ENCODE peak calls at places on chromosomes 16 and 17, in ten cellular contexts. W is stimulated activated CD8-positive, alpha-beta memory T cell treated with anti-CD3 and anti-CD28 coated beads, Interleukin-7, amount 100 ng/mL, for 1 hour; T is HEK293T; X is RPMI8226; R is hippocampal formation; N is NCI-H1105 treated with DMSO at 0.1 percent for 48 hours; O is GOT3; L is GM04504; F is mammary epithelial cell; Q is SW 1271. Y is an unnamed sample.
A peak's percentile ranks its signal among the peaks of the same experiment; 100 is the strongest.

GRCh38 chr16:75252946-75253911 is 1.8 kb upstream of the BCAR1 start:
- DNase-seq in L (no peak), F (no peak), O (no peak), N (no peak), R (no peak), W (no peak), T (no peak), X (no peak), Q (peak; percentile 40), Y (no peak)

GRCh38 chr16:50751528-50751927 is 9.6 kb downstream of the CYLD start:
- DNase-seq in X (no peak), N (no peak), R (no peak), W (no peak), T (no peak), F (no peak), O (no peak), L (no peak), Q (no peak), Y (no peak)

GRCh38 chr17:65218261-65218660 is 81.1 kb downstream of the RGS9 start:
- DNase-seq in W (no peak), L (no peak), N (no peak), T (no peak), F (no peak), R (no peak), O (no peak), Q (no peak), X (no peak), Y (no peak)

GRCh38 chr16:88999457-89000206 is 22.6 kb upstream of the CBFA2T3 start:
- DNase-seq in Q (no peak), T (no peak), L (no peak), X (no peak), F (peak; percentile 25), N (no peak), R (no peak), O (no peak), W (no peak), Y (no peak)

GRCh38 chr16:2450535-2450934 is 9.4 kb upstream of the TEDC2 start:
- DNase-seq in X (no peak), N (no peak), O (no peak), L (no peak), Q (no peak), R (peak; percentile 51), W (no peak), F (no peak), T (no peak), Y (no peak)

GRCh38 chr16:67648764-67649407 is 3.9 kb downstream of the CARMIL2 start:
- DNase-seq in N (no peak), L (no peak), X (peak; percentile 2), F (no peak), W (no peak), Q (no peak), O (no peak), R (no peak), T (no peak), Y (no peak)

GRCh38 chr16:61042736-61043135 is 993.5 kb downstream of the CDH8 start:
- DNase-seq in N (no peak), X (peak; percentile 18), R (no peak), F (peak; percentile 1), T (no peak), L (no peak), Q (no peak), O (no peak), W (no peak), Y (no peak)

GRCh38 chr17:50834786-50835562 is 412 bp upstream of the WFIKKN2 start:
- DNase-seq in R (no peak), X (no peak), N (no peak), T (no peak), L (no peak), Q (no peak), O (no peak), F (no peak), W (no peak), Y (no peak)

GRCh38 chr16:27450836-27451341 is 48.9 kb downstream of the IL21R start:
- DNase-seq in L (no peak), O (no peak), Q (no peak), F (no peak), W (peak; percentile 26), X (peak; percentile 73), N (no peak), R (no peak), T (no peak), Y (no peak)

GRCh38 chr17:82932146-82933005 is 92.6 kb upstream of the ZNF750 start:
- DNase-seq in O (no peak), N (no peak), X (no peak), Q (no peak), R (no peak), T (no peak), F (no peak), W (no peak), L (no peak), Y (no peak)

GRCh38 chr17:27845264-27846041 is 45.1 kb upstream of the NOS2 start:
- DNase-seq in F (no peak), W (no peak), Q (no peak), R (no peak), X (no peak), O (no peak), N (no peak), L (no peak), T (no peak), Y (no peak)

GRCh38 chr17:39485555-39485954 is 24.3 kb downstream of the CDK12 start:
- DNase-seq in X (no peak), F (peak; percentile 94), T (no peak), L (peak; percentile 85), R (no peak), Q (peak; percentile 88), O (no peak), W (no peak), N (no peak), Y (no peak)

GRCh38 chr17:68035131-68035522 is 408 bp upstream of the KPNA2 start:
- DNase-seq in W (peak; percentile 68), O (peak; percentile 83), T (peak; percentile 93), L (no peak), X (peak; percentile 96), R (peak; percentile 97), N (peak; percentile 95), Q (peak; percentile 97), F (no peak), Y (peak; percentile 93)

GRCh38 chr16:67902831-67903230 is 9.8 kb downstream of the PSKH1 start:
- DNase-seq in L (no peak), O (no peak), N (no peak), T (no peak), Q (no peak), F (no peak), W (no peak), R (no peak), X (no peak), Y (no peak)

GRCh38 chr16:52316241-52316640 is 230.7 kb downstream of the TOX3 start:
- DNase-seq in N (no peak), T (no peak), L (no peak), R (no peak), W (no peak), O (no peak), F (no peak), X (no peak), Q (no peak), Y (no peak)

GRCh38 chr16:87047221-87048037 is 269.8 kb downstream of the C16orf95 start:
- DNase-seq in T (peak; percentile 32), R (no peak), W (no peak), O (no peak), F (no peak), N (peak; percentile 91), L (no peak), Q (no peak), X (no peak), Y (peak; percentile 74)

GRCh38 chr16:13923703-13924298 is 3.8 kb downstream of the ERCC4 start:
- DNase-seq in L (no peak), W (no peak), T (peak; percentile 40), N (peak; percentile 62), F (peak; percentile 24), X (peak; percentile 65), O (no peak), Q (peak; percentile 29), R (peak; percentile 77), Y (peak; percentile 24)

GRCh38 chr17:73833779-73834613 is 189.8 kb upstream of the SDK2 start:
- DNase-seq in W (no peak), L (no peak), T (no peak), N (no peak), Q (no peak), O (no peak), X (no peak), F (no peak), R (no peak), Y (no peak)

GRCh38 chr17:31339906-31340661 is 18.7 kb upstream of the EVI2A start:
- DNase-seq in X (no peak), F (peak; percentile 82), N (no peak), W (no peak), Q (no peak), R (peak; percentile 15), L (no peak), O (no peak), T (no peak), Y (no peak)

GRCh38 chr17:51487947-51488346 is 227.6 kb downstream of the UTP18 start:
- DNase-seq in O (no peak), X (peak; percentile 9), R (no peak), Q (no peak), L (no peak), F (peak; percentile 20), W (no peak), N (no peak), T (peak; percentile 58), Y (no peak)

GRCh38 chr17:67200727-67201301 is 44.2 kb downstream of the HELZ start:
- DNase-seq in O (no peak), R (no peak), L (no peak), W (no peak), F (no peak), N (no peak), X (no peak), T (peak; percentile 50), Q (peak; percentile 24), Y (no peak)

GRCh38 chr16:4800290-4801041 is 2.0 kb downstream of the ROGDI start:
- DNase-seq in R (peak; percentile 78), O (no peak), W (no peak), Q (no peak), X (peak; percentile 77), N (no peak), F (peak; percentile 65), T (no peak), L (no peak), Y (peak; percentile 57)

GRCh38 chr16:57041182-57042156 is 50.9 kb upstream of the CPNE2 start:
- DNase-seq in Q (no peak), W (peak; percentile 61), R (no peak), X (no peak), L (no peak), N (no peak), F (no peak), O (no peak), T (no peak), Y (no peak)

GRCh38 chr16:15770512-15770911 is 86.3 kb downstream of the MYH11 start:
- DNase-seq in W (no peak), N (no peak), F (no peak), X (no peak), Q (no peak), R (no peak), O (no peak), L (no peak), T (no peak), Y (no peak)

GRCh38 chr17:12522336-12522735 is 143.4 kb upstream of the MYOCD start:
- DNase-seq in Q (no peak), L (no peak), O (no peak), R (no peak), F (no peak), W (no peak), T (no peak), N (no peak), X (no peak), Y (no peak)

GRCh38 chr17:80991645-80992076 is at the start of gene CHMP6:
- DNase-seq in X (peak; percentile 91), T (peak; percentile 86), N (peak; percentile 35), W (peak; percentile 34), R (peak; percentile 12), Q (peak; percentile 58), O (no peak), L (peak; percentile 48), F (peak; percentile 66), Y (no peak)

GRCh38 chr17:72456026-72456569 is 335.3 kb downstream of the SOX9 start:
- DNase-seq in X (no peak), R (no peak), L (no peak), W (no peak), T (no peak), O (no peak), Q (no peak), N (no peak), F (peak; percentile 75), Y (no peak)

GRCh38 chr16:27862953-27863352 is 200.6 kb downstream of the GSG1L start:
- DNase-seq in N (no peak), Q (no peak), L (no peak), F (no peak), R (no peak), W (no peak), T (no peak), O (no peak), X (no peak), Y (no peak)

Y was measured in NCI-H524 treated with DMSO at 0.1 percent for 48 hours.